ENCODE peak calls at places on chromosomes 13 and 19, in nine cellular contexts. V, Y, A, O, C, I, F, N and Q are unnamed samples.

GRCh38 chr19:18418725-18419194 is 438 bp upstream of the SSBP4 start:
- DNase-seq in Y (no peak), N (no peak), O (no peak), C (no peak), A (no peak), I (no peak), F (no peak), V (no peak), Q (no peak)

GRCh38 chr13:47420568-47420967 is 523.7 kb upstream of the HTR2A start:
- DNase-seq in N (no peak), F (no peak), O (no peak), V (no peak), Y (no peak), A (peak; percentile 72), I (no peak), C (no peak), Q (no peak)

GRCh38 chr13:99432637-99433542 is 68.4 kb upstream of the TM9SF2 start:
- DNase-seq in F (peak; percentile 74), A (peak; percentile 75), N (no peak), C (peak; percentile 47), V (peak; percentile 42), Y (peak; percentile 84), O (peak; percentile 47), I (no peak), Q (no peak)

GRCh38 chr13:106471957-106472543 is 63.4 kb downstream of the EFNB2 start:
- DNase-seq in F (no peak), I (no peak), N (no peak), C (peak; percentile 86), A (peak; percentile 92), O (no peak), V (peak; percentile 84), Y (peak; percentile 1), Q (no peak)

GRCh38 chr13:35332134-35332533 is 144.4 kb downstream of the MAB21L1 start:
- DNase-seq in N (no peak), V (no peak), O (no peak), C (no peak), Y (no peak), A (no peak), I (no peak), F (no peak), Q (no peak)

GRCh38 chr13:89057274-89057673 is 1386.1 kb downstream of the SLITRK5 start:
- DNase-seq in O (no peak), N (no peak), F (no peak), A (no peak), Y (no peak), I (no peak), C (no peak), V (no peak), Q (no peak)

GRCh38 chr13:37194428-37194861 is 89.0 kb upstream of the CSNK1A1L start:
- DNase-seq in N (peak; percentile 92), I (no peak), F (no peak), C (peak; percentile 22), V (no peak), O (no peak), Y (no peak), A (peak; percentile 88), Q (no peak)

GRCh38 chr13:59247166-59247565 is 916.6 kb downstream of the DIAPH3 start:
- DNase-seq in F (no peak), I (no peak), Y (no peak), A (no peak), V (no peak), O (no peak), C (no peak), N (peak; percentile 34), Q (no peak)

GRCh38 chr13:62193919-62194318 is 778.3 kb upstream of the PCDH20 start:
- DNase-seq in O (no peak), V (peak; percentile 4), I (no peak), N (no peak), Y (no peak), A (peak; percentile 6), C (no peak), F (no peak), Q (no peak)

GRCh38 chr13:30927595-30927994 is 4.9 kb upstream of the TEX26 start:
- DNase-seq in N (no peak), F (no peak), O (no peak), Y (no peak), V (no peak), A (no peak), C (no peak), I (no peak), Q (no peak)

GRCh38 chr19:48738557-48739399 is 1.6 kb downstream of the RASIP1 start:
- DNase-seq in C (no peak), V (no peak), I (peak; percentile 86), F (peak; percentile 90), O (peak; percentile 88), A (peak; percentile 87), Y (peak; percentile 92), N (peak; percentile 89), Q (peak; percentile 96)